ENCODE peak calls at places on chromosomes 13 and 19, in ten cellular contexts. B is cardiac fibroblast, W is body of pancreas, H is HFF-Myc, C is A549, V is tibial artery, O is upper lobe of left lung, J is psoas muscle, F is right lobe of liver, S is astrocyte. X is an unnamed sample.
A peak's percentile ranks its signal among the peaks of the same experiment; 100 is the strongest.

GRCh38 chr13:50131998-50132936 is 117.0 kb downstream of the KCNRG start:
- DNase-seq in B (no peak), W (no peak), H (no peak), C (no peak), V (no peak), O (no peak), J (no peak), F (no peak), S (no peak), X (no peak)

GRCh38 chr19:19637186-19637522 is 6.3 kb downstream of the GMIP start:
- DNase-seq in B (no peak), W (no peak), H (no peak), C (no peak), V (no peak), O (peak; percentile 85), J (no peak), F (no peak), S (no peak), X (no peak)

GRCh38 chr19:55685776-55686175 is 10.8 kb downstream of the EPN1 start:
- DNase-seq in B (no peak), W (no peak), H (no peak), C (no peak), V (no peak), O (no peak), J (no peak), F (no peak), S (no peak), X (no peak)

GRCh38 chr13:39765801-39766463 is 110.5 kb downstream of the COG6 start:
- DNase-seq in B (peak; percentile 23), W (peak; percentile 50), H (no peak), C (peak; percentile 5), V (peak; percentile 19), O (no peak), J (peak; percentile 18), F (peak; percentile 37), S (peak; percentile 29), X (no peak)

GRCh38 chr19:54095136-54095858 is 5.3 kb downstream of the OSCAR start:
- DNase-seq in B (no peak), W (no peak), H (no peak), C (no peak), V (no peak), O (peak; percentile 59), J (no peak), F (no peak), S (no peak), X (no peak)

GRCh38 chr13:98508280-98509074 is 68.4 kb downstream of the STK24 start:
- DNase-seq in B (peak; percentile 90), W (no peak), H (no peak), C (peak; percentile 48), V (no peak), O (no peak), J (no peak), F (no peak), S (peak; percentile 87), X (peak; percentile 81)

GRCh38 chr13:77928909-77929308 is 10.3 kb upstream of the EDNRB start:
- DNase-seq in B (peak; percentile 12), W (no peak), H (no peak), C (no peak), V (no peak), O (no peak), J (no peak), F (no peak), S (no peak), X (no peak)

GRCh38 chr19:3708207-3708931 is at the start of gene TJP3:
- DNase-seq in B (no peak), W (peak; percentile 85), H (no peak), C (no peak), V (no peak), O (peak; percentile 80), J (no peak), F (peak; percentile 83), S (peak; percentile 20), X (no peak)

GRCh38 chr19:29505034-29505824 is 20.6 kb upstream of the VSTM2B start:
- DNase-seq in B (no peak), W (no peak), H (no peak), C (no peak), V (no peak), O (peak; percentile 54), J (no peak), F (no peak), S (no peak), X (no peak)

GRCh38 chr19:48728882-48729645 is 9.5 kb upstream of the MAMSTR start:
- DNase-seq in B (peak; percentile 20), W (no peak), H (no peak), C (no peak), V (no peak), O (peak; percentile 84), J (no peak), F (no peak), S (no peak), X (no peak)

GRCh38 chr19:13717194-13717643 is 47.1 kb upstream of the MRI1 start:
- DNase-seq in B (no peak), W (no peak), H (no peak), C (no peak), V (no peak), O (no peak), J (no peak), F (no peak), S (peak; percentile 33), X (peak; percentile 26)

GRCh38 chr19:10228925-10229324 is 2.2 kb downstream of the S1PR2 start:
- DNase-seq in B (peak; percentile 61), W (peak; percentile 24), H (no peak), C (peak; percentile 53), V (no peak), O (no peak), J (no peak), F (no peak), S (no peak), X (peak; percentile 60)

GRCh38 chr19:898663-899062 is 5.4 kb downstream of the RNU6-9 start:
- DNase-seq in B (no peak), W (peak; percentile 55), H (no peak), C (no peak), V (no peak), O (peak; percentile 79), J (no peak), F (no peak), S (no peak), X (no peak)

GRCh38 chr13:97117388-97117910 is 104.7 kb upstream of the MBNL2 start:
- DNase-seq in B (no peak), W (no peak), H (no peak), C (no peak), V (no peak), O (no peak), J (no peak), F (no peak), S (no peak), X (no peak)

GRCh38 chr19:49889687-49890348 is 6.9 kb downstream of the IL4I1 start:
- DNase-seq in B (peak; percentile 75), W (peak; percentile 75), H (no peak), C (peak; percentile 94), V (peak; percentile 69), O (peak; percentile 96), J (peak; percentile 82), F (peak; percentile 66), S (peak; percentile 44), X (peak; percentile 63)

DNA sequence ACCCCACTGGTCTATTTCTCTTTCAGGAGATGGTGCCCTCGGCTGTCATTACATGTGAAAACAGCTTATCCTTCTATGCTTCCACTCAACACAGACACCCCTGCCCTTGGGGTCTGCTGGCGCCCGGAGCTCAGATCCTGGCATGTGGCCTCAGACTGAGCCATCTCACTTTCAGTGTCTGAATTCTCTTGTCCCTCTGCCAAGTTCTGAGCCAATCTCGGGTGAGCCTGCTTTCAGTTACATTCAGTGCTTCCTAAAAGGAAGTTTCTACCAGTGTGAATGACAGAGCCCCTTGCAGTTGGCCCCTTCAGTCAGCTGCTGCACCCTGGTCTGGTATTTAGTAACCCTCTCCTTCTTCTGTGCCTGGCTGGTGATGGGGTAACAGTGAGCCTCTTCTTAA is 293.6 kb downstream of the DNAJC15 start:
- DNase-seq in B (peak; percentile 72), W (no peak), H (no peak), C (no peak), V (peak; percentile 28), O (no peak), J (peak; percentile 35), F (no peak), S (peak; percentile 50), X (peak; percentile 71)
- H3K4me3 ChIP-seq in B (peak overlapping the region; percentile 15), W (no peak overlapping the region), H (no peak overlapping the region), C (no peak overlapping the region), V (peak overlapping the region; percentile 34), O (no peak overlapping the region), J (no peak overlapping the region), F (no peak overlapping the region), S (peak overlapping the region; percentile 10), X (peak overlapping the region; percentile 19)

DNA sequence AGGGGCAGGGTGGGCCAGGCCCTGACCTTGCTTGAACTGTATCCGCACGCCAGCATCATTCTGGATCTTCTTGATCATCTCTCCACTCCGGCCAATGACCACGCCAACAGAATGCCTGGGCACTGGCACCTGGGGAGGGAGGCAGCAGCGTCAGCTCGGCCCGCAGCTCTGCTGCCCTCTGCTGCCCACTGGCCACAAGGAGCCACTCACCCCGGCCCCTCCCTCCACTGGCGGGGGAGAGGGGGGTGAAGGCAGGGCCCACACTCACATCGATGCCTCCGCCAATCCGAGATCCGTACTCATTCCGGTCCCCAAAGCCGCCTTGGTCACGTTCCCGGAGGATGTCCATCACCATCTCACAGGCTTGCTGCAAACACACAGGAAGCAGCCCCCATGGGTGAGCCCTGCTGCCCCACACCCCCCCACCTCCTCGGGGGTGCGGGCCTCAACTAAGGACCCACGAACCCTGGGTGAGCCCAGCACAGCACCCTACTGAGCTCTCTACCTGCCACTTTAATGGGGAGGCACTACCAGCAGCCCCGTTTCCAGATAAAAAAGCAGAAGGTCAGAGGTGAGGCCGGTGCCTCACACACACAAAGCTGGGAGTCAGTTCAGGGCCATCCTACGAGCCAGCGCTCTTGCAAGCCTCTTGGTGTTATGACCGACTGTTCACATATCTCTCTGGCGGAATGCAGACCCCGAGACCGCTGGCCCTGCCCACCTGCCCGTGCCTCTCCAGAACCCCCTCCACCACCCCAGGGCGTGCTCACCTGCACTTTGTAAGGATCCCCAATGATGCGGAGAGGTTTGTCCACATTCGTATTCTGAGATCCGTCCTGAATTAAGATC is 6.7 kb downstream of the KHSRP start:
- DNase-seq in B (peak; percentile 24), W (peak; percentile 45), H (no peak), C (peak; percentile 23), V (no peak), O (peak; percentile 77), J (no peak), F (no peak), S (no peak), X (no peak)
- TF ChIP-seq CTCF in B (peak; percentile 42), W (peak; percentile 11), H (peak; percentile 37), C (peak; percentile 30), V (no peak), O (no peak), J (peak; percentile 41), F (peak; percentile 43), S (peak; percentile 21), X (peak; percentile 59)

DNA sequence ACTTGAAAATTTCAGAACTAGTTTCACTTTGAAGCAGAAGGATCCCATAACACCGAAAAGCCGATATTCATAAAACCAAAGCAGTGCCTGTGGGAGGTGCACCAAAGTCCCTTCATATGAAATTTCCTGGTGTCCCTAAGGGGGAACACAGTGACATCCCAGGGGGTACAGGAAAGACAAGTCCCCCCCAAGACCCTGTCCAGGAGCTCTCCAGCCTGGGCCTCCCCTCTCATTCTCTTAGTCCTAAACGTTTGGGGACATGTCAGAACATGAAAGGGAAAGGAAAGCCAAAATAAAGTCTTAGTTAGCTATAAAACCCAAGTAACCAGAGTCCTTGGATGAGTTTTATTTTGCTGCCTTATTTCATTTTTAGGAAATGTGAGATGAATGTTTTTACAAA is 56.6 kb downstream of the MRPL57 start:
- DNase-seq in B (no peak), W (no peak), H (no peak), C (no peak), V (no peak), O (no peak), J (no peak), F (no peak), S (no peak), X (peak; percentile 26)
- H3K4me3 ChIP-seq in B (no peak overlapping the region), W (no peak overlapping the region), H (no peak overlapping the region), C (no peak overlapping the region), V (no peak overlapping the region), O (no peak overlapping the region), J (peak overlapping the region; percentile 34), F (no peak overlapping the region), S (no peak overlapping the region), X (peak overlapping the region; percentile 19)

GRCh38 chr13:24746618-24747247 is 17.2 kb upstream of the RNF17 start:
- DNase-seq in B (peak; percentile 19), W (no peak), H (no peak), C (peak; percentile 28), V (no peak), O (peak; percentile 84), J (no peak), F (no peak), S (no peak), X (peak; percentile 2)
- TF ChIP-seq CTCF in B (no peak), W (no peak), H (peak; percentile 10), C (no peak), V (no peak), O (no peak), J (no peak), F (no peak), S (no peak), X (no peak)

X was measured in fibroblast of the aortic adventitia.